ENCODE peak calls at places on chromosomes 13 and 19, in seven cellular contexts. One of them, this sample, is unnamed.

GRCh38 chr19:13207237-13208130 is 57.3 kb downstream of the IER2 start:
- DNase-seq in uterus: peak
- DNase-seq in stomach: no peak
- DNase-seq in IMR-90: no peak
- DNase-seq in upper lobe of left lung: peak
- DNase-seq in ovary: peak
- DNase-seq in heart left ventricle: peak
- DNase-seq in this sample: no peak

GRCh38 chr13:80137994-80138393 is 202.9 kb downstream of the SPRY2 start:
- DNase-seq in ovary: no peak
- DNase-seq in upper lobe of left lung: no peak
- DNase-seq in uterus: no peak
- DNase-seq in stomach: no peak
- DNase-seq in IMR-90: no peak
- DNase-seq in heart left ventricle: no peak
- DNase-seq in this sample: no peak

GRCh38 chr13:20193924-20194631 is 1.3 kb upstream of the GJB2 start:
- DNase-seq in uterus: no peak
- DNase-seq in heart left ventricle: no peak
- DNase-seq in stomach: no peak
- DNase-seq in upper lobe of left lung: no peak
- DNase-seq in ovary: no peak
- DNase-seq in IMR-90: no peak
- DNase-seq in this sample: no peak

GRCh38 chr13:112244495-112245177 is 131.5 kb upstream of the SPACA7 start:
- DNase-seq in IMR-90: no peak
- DNase-seq in uterus: no peak
- DNase-seq in heart left ventricle: no peak
- DNase-seq in ovary: no peak
- DNase-seq in stomach: no peak
- DNase-seq in upper lobe of left lung: no peak
- DNase-seq in this sample: no peak

GRCh38 chr13:23899555-23899954 is 2.3 kb upstream of the C1QTNF9B start:
- DNase-seq in uterus: no peak
- DNase-seq in stomach: no peak
- DNase-seq in IMR-90: peak
- DNase-seq in ovary: no peak
- DNase-seq in heart left ventricle: no peak
- DNase-seq in upper lobe of left lung: no peak
- DNase-seq in this sample: no peak

GRCh38 chr19:42233638-42234292 is 8.6 kb downstream of the GSK3A start:
- DNase-seq in upper lobe of left lung: no peak
- DNase-seq in heart left ventricle: no peak
- DNase-seq in IMR-90: no peak
- DNase-seq in ovary: no peak
- DNase-seq in uterus: no peak
- DNase-seq in stomach: no peak
- DNase-seq in this sample: no peak

GRCh38 chr19:44878119-44878865 is 12.8 kb upstream of the TOMM40 start:
- DNase-seq in upper lobe of left lung: no peak
- DNase-seq in heart left ventricle: no peak
- DNase-seq in uterus: no peak
- DNase-seq in stomach: no peak
- DNase-seq in IMR-90: no peak
- DNase-seq in ovary: no peak
- DNase-seq in this sample: no peak

GRCh38 chr19:15318241-15318691 is 14.1 kb downstream of the BRD4 start:
- DNase-seq in uterus: no peak
- DNase-seq in IMR-90: peak
- DNase-seq in heart left ventricle: no peak
- DNase-seq in upper lobe of left lung: no peak
- DNase-seq in ovary: no peak
- DNase-seq in stomach: no peak
- DNase-seq in this sample: no peak

GRCh38 chr13:51714663-51715168 is 89.2 kb downstream of the DHRS12 start:
- DNase-seq in uterus: no peak
- DNase-seq in heart left ventricle: no peak
- DNase-seq in ovary: no peak
- DNase-seq in upper lobe of left lung: no peak
- DNase-seq in stomach: no peak
- DNase-seq in IMR-90: peak
- DNase-seq in this sample: no peak

GRCh38 chr19:37997911-37998344 is 90.9 kb downstream of the SIPA1L3 start:
- DNase-seq in uterus: no peak
- DNase-seq in heart left ventricle: peak
- DNase-seq in IMR-90: peak
- DNase-seq in ovary: no peak
- DNase-seq in upper lobe of left lung: no peak
- DNase-seq in stomach: no peak
- DNase-seq in this sample: no peak

GRCh38 chr13:113916330-113916815 is 52.5 kb upstream of the GAS6 start:
- DNase-seq in uterus: peak
- DNase-seq in ovary: no peak
- DNase-seq in stomach: no peak
- DNase-seq in IMR-90: peak
- DNase-seq in heart left ventricle: no peak
- DNase-seq in upper lobe of left lung: no peak
- DNase-seq in this sample: peak

GRCh38 chr19:7328647-7329046 is 20.1 kb upstream of the ARHGEF18 start:
- DNase-seq in stomach: no peak
- DNase-seq in IMR-90: no peak
- DNase-seq in ovary: no peak
- DNase-seq in uterus: no peak
- DNase-seq in upper lobe of left lung: no peak
- DNase-seq in heart left ventricle: no peak
- DNase-seq in this sample: no peak

GRCh38 chr13:31042501-31043165 is 110.2 kb downstream of the TEX26 start:
- DNase-seq in uterus: no peak
- DNase-seq in heart left ventricle: no peak
- DNase-seq in upper lobe of left lung: no peak
- DNase-seq in ovary: no peak
- DNase-seq in stomach: no peak
- DNase-seq in IMR-90: no peak
- DNase-seq in this sample: no peak

DNA sequence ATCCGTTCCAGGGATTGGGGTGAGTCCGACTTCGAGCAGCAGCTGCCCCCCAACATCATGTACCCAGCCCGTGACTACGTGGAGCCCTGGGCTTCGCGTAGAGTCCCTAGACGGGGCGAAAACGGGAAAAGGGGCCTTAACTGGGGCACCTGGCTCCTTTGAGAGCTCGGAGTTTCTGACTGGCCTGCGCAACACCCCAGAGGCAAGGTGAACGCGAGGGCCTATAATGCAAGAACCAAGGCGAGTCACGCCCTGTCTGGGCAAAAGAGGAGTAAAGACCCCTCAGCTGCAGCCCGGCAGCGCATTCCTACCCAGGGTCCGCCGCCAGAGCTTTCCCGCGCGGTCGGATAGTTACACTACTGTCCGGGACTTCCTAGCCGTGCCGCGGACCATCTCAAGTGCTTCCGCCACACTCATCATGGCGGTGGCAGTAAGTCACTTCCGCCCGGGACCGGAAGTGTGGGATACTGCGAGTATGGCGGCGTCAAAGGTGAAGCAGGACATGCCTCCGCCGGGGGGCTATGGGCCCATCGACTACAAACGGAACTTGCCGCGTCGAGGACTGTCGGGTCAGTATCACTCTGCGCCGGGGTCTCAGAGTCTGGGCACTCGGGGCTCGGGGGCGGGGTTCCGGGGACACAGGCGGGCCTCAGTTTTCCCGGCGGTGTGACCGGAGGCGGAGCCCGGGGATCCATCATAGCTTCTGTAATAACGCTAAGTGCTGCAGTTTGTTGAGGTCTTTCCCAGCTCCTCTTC is at the start of gene NDUFA13:
- DNase-seq in uterus: peak
- DNase-seq in heart left ventricle: peak
- DNase-seq in IMR-90: peak
- DNase-seq in upper lobe of left lung: peak
- DNase-seq in stomach: peak
- DNase-seq in ovary: peak
- DNase-seq in this sample: peak
- TF ChIP-seq POLR2A in uterus: peak
- TF ChIP-seq POLR2A in heart left ventricle: no peak
- TF ChIP-seq POLR2A in IMR-90: peak
- TF ChIP-seq POLR2A in upper lobe of left lung: peak
- TF ChIP-seq POLR2A in stomach: peak
- TF ChIP-seq POLR2A in ovary: peak
- TF ChIP-seq POLR2A in this sample: no peak

DNA sequence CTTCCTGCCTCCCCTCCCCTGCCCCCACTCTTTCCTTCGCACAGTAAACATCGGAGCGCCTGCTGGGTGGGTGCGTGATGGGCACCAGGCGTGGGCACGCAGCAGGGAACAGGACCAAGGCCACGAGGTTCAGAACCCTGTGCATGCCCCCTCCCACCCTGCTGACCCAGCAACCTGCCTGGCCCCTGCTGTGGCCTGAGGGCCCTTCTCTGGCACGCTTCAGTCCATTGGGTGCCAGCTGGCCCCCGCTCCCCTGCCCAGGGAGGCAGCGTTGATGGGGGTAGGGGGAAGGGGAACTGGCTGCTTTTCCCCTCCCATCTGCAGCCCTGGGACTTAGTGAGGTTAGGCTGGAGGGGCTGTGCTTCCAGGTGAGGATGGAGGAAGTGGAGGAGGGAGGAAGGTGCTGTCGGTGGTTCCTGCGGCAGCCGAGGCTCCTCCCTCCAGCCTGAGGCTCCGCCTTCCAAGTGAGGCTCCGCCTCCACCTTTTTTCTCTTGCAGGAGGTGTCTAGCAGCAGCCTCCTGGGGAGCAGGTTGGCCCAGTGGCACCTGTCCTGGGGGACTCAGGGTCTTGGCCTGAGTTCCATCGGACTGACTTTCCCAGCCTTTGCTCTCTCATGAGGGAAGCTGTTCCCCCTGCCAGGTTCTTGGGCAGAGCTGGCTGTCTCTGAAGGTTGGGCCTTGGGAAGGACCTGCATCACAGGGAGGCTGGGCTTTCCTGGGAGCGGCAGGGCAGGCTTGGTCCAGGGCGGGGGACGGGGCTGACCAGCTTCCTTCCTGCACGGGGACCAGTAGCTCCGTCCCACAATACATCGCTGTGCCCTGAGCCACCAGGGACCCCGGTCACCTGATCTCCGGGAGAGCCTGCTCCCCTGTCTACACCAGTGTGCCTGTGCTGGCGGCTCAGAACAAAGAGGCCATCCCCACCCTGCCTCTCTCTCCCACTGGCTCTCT is 7.3 kb downstream of the PIAS4 start:
- DNase-seq in IMR-90: no peak
- DNase-seq in uterus: no peak
- DNase-seq in ovary: no peak
- DNase-seq in upper lobe of left lung: peak
- DNase-seq in stomach: peak
- DNase-seq in heart left ventricle: peak
- DNase-seq in this sample: no peak
- H3K4me3 ChIP-seq in IMR-90: no peak
- H3K4me3 ChIP-seq in uterus: no peak
- H3K4me3 ChIP-seq in ovary: no peak
- H3K4me3 ChIP-seq in upper lobe of left lung: peak
- H3K4me3 ChIP-seq in stomach: no peak
- H3K4me3 ChIP-seq in heart left ventricle: peak
- H3K4me3 ChIP-seq in this sample: no peak

GRCh38 chr19:2207991-2208860 is 27.9 kb downstream of the PLEKHJ1 start:
- DNase-seq in uterus: peak
- DNase-seq in ovary: no peak
- DNase-seq in heart left ventricle: peak
- DNase-seq in stomach: peak
- DNase-seq in IMR-90: peak
- DNase-seq in upper lobe of left lung: peak
- DNase-seq in this sample: peak
- TF ChIP-seq CTCF in uterus: no peak
- TF ChIP-seq CTCF in ovary: no peak
- TF ChIP-seq CTCF in heart left ventricle: peak
- TF ChIP-seq CTCF in stomach: no peak
- TF ChIP-seq CTCF in IMR-90: peak
- TF ChIP-seq CTCF in upper lobe of left lung: no peak
- TF ChIP-seq CTCF in this sample: no peak

GRCh38 chr19:2149980-2150793 is 1.2 kb downstream of the AP3D1 start:
- DNase-seq in heart left ventricle: no peak
- DNase-seq in IMR-90: peak
- DNase-seq in ovary: no peak
- DNase-seq in upper lobe of left lung: peak
- DNase-seq in uterus: no peak
- DNase-seq in stomach: no peak
- DNase-seq in this sample: no peak

GRCh38 chr19:2154587-2155075 is 3.3 kb upstream of the AP3D1 start:
- DNase-seq in ovary: no peak
- DNase-seq in uterus: no peak
- DNase-seq in heart left ventricle: no peak
- DNase-seq in upper lobe of left lung: no peak
- DNase-seq in stomach: no peak
- DNase-seq in IMR-90: peak
- DNase-seq in this sample: no peak

GRCh38 chr19:2151339-2152229 is at the start of gene AP3D1:
- DNase-seq in uterus: peak
- DNase-seq in ovary: peak
- DNase-seq in upper lobe of left lung: peak
- DNase-seq in heart left ventricle: peak
- DNase-seq in IMR-90: peak
- DNase-seq in stomach: peak
- DNase-seq in this sample: peak

GRCh38 chr19:2148482-2149135 is 2.8 kb downstream of the AP3D1 start:
- DNase-seq in stomach: no peak
- DNase-seq in uterus: no peak
- DNase-seq in ovary: no peak
- DNase-seq in IMR-90: no peak
- DNase-seq in heart left ventricle: no peak
- DNase-seq in upper lobe of left lung: no peak
- DNase-seq in this sample: no peak

GRCh38 chr19:2150794-2151338 is 500 bp downstream of the AP3D1 start:
- DNase-seq in upper lobe of left lung: no peak
- DNase-seq in heart left ventricle: no peak
- DNase-seq in IMR-90: no peak
- DNase-seq in ovary: no peak
- DNase-seq in uterus: peak
- DNase-seq in stomach: no peak
- DNase-seq in this sample: no peak
- TF ChIP-seq POLR2A in upper lobe of left lung: no peak
- TF ChIP-seq POLR2A in heart left ventricle: no peak
- TF ChIP-seq POLR2A in IMR-90: peak
- TF ChIP-seq POLR2A in ovary: no peak
- TF ChIP-seq POLR2A in uterus: no peak
- TF ChIP-seq POLR2A in stomach: no peak
- TF ChIP-seq POLR2A in this sample: no peak

This sample was measured in lower leg skin.